ENCODE peak calls at places on chromosomes 2 and 18, in ten cellular contexts. One of them, this sample, is unnamed.

GRCh38 chr2:864501-865106 is 86.0 kb upstream of the SNTG2 start:
- DNase-seq in IMR-90: no peak
- DNase-seq in upper lobe of right lung: peak; percentile 45
- DNase-seq in fibroblast of lung: no peak
- DNase-seq in tibial artery: no peak
- DNase-seq in ovary: no peak
- DNase-seq in stomach: peak; percentile 13
- DNase-seq in neural progenitor cell: no peak
- DNase-seq in pancreas: no peak
- DNase-seq in A549: no peak
- DNase-seq in this sample: no peak

GRCh38 chr18:48419268-48420022 is 10.3 kb upstream of the ZBTB7C start:
- DNase-seq in IMR-90: no peak
- DNase-seq in pancreas: no peak
- DNase-seq in A549: no peak
- DNase-seq in upper lobe of right lung: no peak
- DNase-seq in ovary: no peak
- DNase-seq in fibroblast of lung: no peak
- DNase-seq in neural progenitor cell: no peak
- DNase-seq in tibial artery: no peak
- DNase-seq in stomach: no peak
- DNase-seq in this sample: no peak

GRCh38 chr2:9525266-9525665 is 30.4 kb downstream of the ADAM17 start:
- DNase-seq in stomach: no peak
- DNase-seq in pancreas: no peak
- DNase-seq in tibial artery: no peak
- DNase-seq in A549: no peak
- DNase-seq in fibroblast of lung: no peak
- DNase-seq in ovary: no peak
- DNase-seq in IMR-90: no peak
- DNase-seq in upper lobe of right lung: no peak
- DNase-seq in neural progenitor cell: no peak
- DNase-seq in this sample: no peak

GRCh38 chr2:206211657-206212255 is 52.1 kb downstream of the EEF1B2 start:
- DNase-seq in stomach: no peak
- DNase-seq in tibial artery: no peak
- DNase-seq in A549: no peak
- DNase-seq in neural progenitor cell: no peak
- DNase-seq in ovary: no peak
- DNase-seq in IMR-90: peak; percentile 22
- DNase-seq in pancreas: no peak
- DNase-seq in fibroblast of lung: peak; percentile 74
- DNase-seq in upper lobe of right lung: no peak
- DNase-seq in this sample: no peak

GRCh38 chr2:6855860-6856547 is 9.7 kb downstream of the CMPK2 start:
- DNase-seq in tibial artery: no peak
- DNase-seq in pancreas: no peak
- DNase-seq in neural progenitor cell: no peak
- DNase-seq in upper lobe of right lung: no peak
- DNase-seq in IMR-90: no peak
- DNase-seq in A549: no peak
- DNase-seq in ovary: no peak
- DNase-seq in fibroblast of lung: no peak
- DNase-seq in stomach: no peak
- DNase-seq in this sample: no peak

GRCh38 chr2:101759162-101759561 is 61.7 kb downstream of the MAP4K4 start:
- DNase-seq in IMR-90: peak; percentile 97
- DNase-seq in stomach: no peak
- DNase-seq in pancreas: no peak
- DNase-seq in neural progenitor cell: no peak
- DNase-seq in ovary: no peak
- DNase-seq in A549: peak; percentile 23
- DNase-seq in tibial artery: no peak
- DNase-seq in fibroblast of lung: peak; percentile 95
- DNase-seq in upper lobe of right lung: no peak
- DNase-seq in this sample: no peak

GRCh38 chr2:134391751-134392160 is 137.9 kb downstream of the MGAT5 start:
- DNase-seq in pancreas: no peak
- DNase-seq in stomach: no peak
- DNase-seq in ovary: no peak
- DNase-seq in fibroblast of lung: no peak
- DNase-seq in IMR-90: peak; percentile 36
- DNase-seq in tibial artery: no peak
- DNase-seq in A549: no peak
- DNase-seq in upper lobe of right lung: no peak
- DNase-seq in neural progenitor cell: no peak
- DNase-seq in this sample: no peak

GRCh38 chr2:15626967-15627366 is 35.3 kb downstream of the DDX1 start:
- DNase-seq in stomach: no peak
- DNase-seq in ovary: no peak
- DNase-seq in IMR-90: no peak
- DNase-seq in A549: no peak
- DNase-seq in neural progenitor cell: no peak
- DNase-seq in tibial artery: no peak
- DNase-seq in pancreas: no peak
- DNase-seq in upper lobe of right lung: no peak
- DNase-seq in fibroblast of lung: no peak
- DNase-seq in this sample: no peak

GRCh38 chr2:163231666-163232065 is 393.1 kb upstream of the KCNH7 start:
- DNase-seq in tibial artery: no peak
- DNase-seq in stomach: no peak
- DNase-seq in fibroblast of lung: no peak
- DNase-seq in neural progenitor cell: no peak
- DNase-seq in upper lobe of right lung: no peak
- DNase-seq in IMR-90: no peak
- DNase-seq in A549: no peak
- DNase-seq in ovary: no peak
- DNase-seq in pancreas: no peak
- DNase-seq in this sample: no peak

GRCh38 chr2:229714736-229715541 is 584 bp upstream of the DNER start:
- DNase-seq in tibial artery: no peak
- DNase-seq in stomach: peak; percentile 51
- DNase-seq in upper lobe of right lung: peak; percentile 80
- DNase-seq in A549: peak; percentile 48
- DNase-seq in fibroblast of lung: peak; percentile 66
- DNase-seq in ovary: peak; percentile 47
- DNase-seq in pancreas: peak; percentile 83
- DNase-seq in neural progenitor cell: peak; percentile 89
- DNase-seq in IMR-90: peak; percentile 55
- DNase-seq in this sample: no peak

GRCh38 chr2:7725132-7725849 is 808.1 kb downstream of the RNF144A start:
- DNase-seq in fibroblast of lung: peak; percentile 62
- DNase-seq in A549: no peak
- DNase-seq in pancreas: no peak
- DNase-seq in IMR-90: peak; percentile 26
- DNase-seq in neural progenitor cell: peak; percentile 46
- DNase-seq in tibial artery: no peak
- DNase-seq in upper lobe of right lung: no peak
- DNase-seq in stomach: no peak
- DNase-seq in ovary: peak; percentile 20
- DNase-seq in this sample: no peak

GRCh38 chr2:219124379-219125110 is 36.1 kb downstream of the NHEJ1 start:
- DNase-seq in upper lobe of right lung: no peak
- DNase-seq in pancreas: no peak
- DNase-seq in neural progenitor cell: no peak
- DNase-seq in stomach: no peak
- DNase-seq in fibroblast of lung: peak; percentile 80
- DNase-seq in ovary: no peak
- DNase-seq in A549: no peak
- DNase-seq in tibial artery: no peak
- DNase-seq in IMR-90: peak; percentile 64
- DNase-seq in this sample: no peak

GRCh38 chr2:13919981-13920382 is 712.5 kb upstream of the LRATD1 start:
- DNase-seq in A549: no peak
- DNase-seq in pancreas: no peak
- DNase-seq in stomach: no peak
- DNase-seq in tibial artery: no peak
- DNase-seq in ovary: no peak
- DNase-seq in fibroblast of lung: peak; percentile 2
- DNase-seq in neural progenitor cell: no peak
- DNase-seq in IMR-90: no peak
- DNase-seq in upper lobe of right lung: no peak
- DNase-seq in this sample: no peak

GRCh38 chr2:80303825-80304521 is 579 bp downstream of the LRRTM1 start:
- DNase-seq in tibial artery: no peak
- DNase-seq in fibroblast of lung: no peak
- DNase-seq in pancreas: peak; percentile 58
- DNase-seq in ovary: no peak
- DNase-seq in upper lobe of right lung: peak; percentile 60
- DNase-seq in A549: no peak
- DNase-seq in stomach: no peak
- DNase-seq in IMR-90: no peak
- DNase-seq in neural progenitor cell: peak; percentile 79
- DNase-seq in this sample: no peak

GRCh38 chr2:120515759-120516295 is 169.9 kb downstream of the INHBB start:
- DNase-seq in IMR-90: no peak
- DNase-seq in A549: no peak
- DNase-seq in upper lobe of right lung: no peak
- DNase-seq in ovary: no peak
- DNase-seq in stomach: no peak
- DNase-seq in pancreas: no peak
- DNase-seq in neural progenitor cell: no peak
- DNase-seq in tibial artery: no peak
- DNase-seq in fibroblast of lung: no peak
- DNase-seq in this sample: no peak

GRCh38 chr2:120512321-120512710 is 166.4 kb downstream of the INHBB start:
- DNase-seq in pancreas: peak; percentile 32
- DNase-seq in neural progenitor cell: no peak
- DNase-seq in tibial artery: no peak
- DNase-seq in ovary: no peak
- DNase-seq in IMR-90: no peak
- DNase-seq in stomach: no peak
- DNase-seq in A549: no peak
- DNase-seq in fibroblast of lung: no peak
- DNase-seq in upper lobe of right lung: no peak
- DNase-seq in this sample: no peak

GRCh38 chr2:120516323-120517314 is 170.7 kb downstream of the INHBB start:
- DNase-seq in tibial artery: no peak
- DNase-seq in upper lobe of right lung: no peak
- DNase-seq in pancreas: peak; percentile 21
- DNase-seq in fibroblast of lung: no peak
- DNase-seq in neural progenitor cell: no peak
- DNase-seq in A549: no peak
- DNase-seq in stomach: no peak
- DNase-seq in ovary: no peak
- DNase-seq in IMR-90: peak; percentile 3
- DNase-seq in this sample: no peak

GRCh38 chr2:120513776-120514357 is 167.9 kb downstream of the INHBB start:
- DNase-seq in IMR-90: no peak
- DNase-seq in stomach: no peak
- DNase-seq in A549: no peak
- DNase-seq in tibial artery: no peak
- DNase-seq in upper lobe of right lung: no peak
- DNase-seq in pancreas: peak; percentile 43
- DNase-seq in neural progenitor cell: no peak
- DNase-seq in fibroblast of lung: no peak
- DNase-seq in ovary: no peak
- DNase-seq in this sample: no peak

DNA sequence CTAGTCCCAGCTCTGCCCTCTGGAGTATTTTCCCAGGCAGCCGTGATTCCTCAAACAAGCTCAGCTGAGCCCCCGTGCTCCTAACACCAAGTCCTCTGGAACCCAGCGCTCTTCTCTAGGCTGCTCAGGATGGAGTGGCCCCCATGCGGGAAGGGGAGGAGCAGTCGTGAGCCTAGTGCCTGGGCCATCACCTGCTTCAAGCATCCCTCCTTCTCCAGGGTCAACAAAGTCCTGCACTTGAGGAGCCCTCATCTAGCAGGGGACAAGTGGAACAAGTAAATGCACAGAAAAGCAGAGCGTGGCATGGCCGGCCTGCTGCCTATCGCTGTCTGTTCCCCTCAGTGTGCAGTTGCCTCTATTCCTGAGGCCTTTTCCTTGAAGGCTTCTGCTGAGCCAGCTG is 168.6 kb downstream of the INHBB start:
- DNase-seq in IMR-90: no peak
- DNase-seq in fibroblast of lung: no peak
- DNase-seq in ovary: no peak
- DNase-seq in A549: no peak
- DNase-seq in pancreas: peak; percentile 34
- DNase-seq in tibial artery: no peak
- DNase-seq in neural progenitor cell: no peak
- DNase-seq in upper lobe of right lung: no peak
- DNase-seq in stomach: no peak
- DNase-seq in this sample: no peak
- TF ChIP-seq CTCF in IMR-90: no peak
- TF ChIP-seq CTCF in fibroblast of lung: no peak
- TF ChIP-seq CTCF in ovary: no peak
- TF ChIP-seq CTCF in A549: no peak
- TF ChIP-seq CTCF in pancreas: no peak
- TF ChIP-seq CTCF in tibial artery: no peak
- TF ChIP-seq CTCF in neural progenitor cell: no peak
- TF ChIP-seq CTCF in upper lobe of right lung: no peak
- TF ChIP-seq CTCF in stomach: no peak
- TF ChIP-seq CTCF in this sample: no peak

GRCh38 chr2:215431778-215432758 is 3.8 kb downstream of the FN1 start:
- DNase-seq in stomach: no peak
- DNase-seq in pancreas: no peak
- DNase-seq in ovary: no peak
- DNase-seq in IMR-90: no peak
- DNase-seq in A549: no peak
- DNase-seq in fibroblast of lung: peak; percentile 58
- DNase-seq in neural progenitor cell: no peak
- DNase-seq in tibial artery: no peak
- DNase-seq in upper lobe of right lung: no peak
- DNase-seq in this sample: no peak
- H3K27ac ChIP-seq in stomach: peak overlapping the region; percentile 18
- H3K27ac ChIP-seq in pancreas: no peak overlapping the region
- H3K27ac ChIP-seq in ovary: no peak overlapping the region
- H3K27ac ChIP-seq in IMR-90: peak overlapping the region; percentile 69
- H3K27ac ChIP-seq in A549: peak overlapping the region; percentile 15
- H3K27ac ChIP-seq in fibroblast of lung: peak overlapping the region; percentile 53
- H3K27ac ChIP-seq in neural progenitor cell: no peak overlapping the region
- H3K27ac ChIP-seq in tibial artery: peak overlapping the region; percentile 98
- H3K27ac ChIP-seq in upper lobe of right lung: no peak overlapping the region
- H3K27ac ChIP-seq in this sample: no peak overlapping the region

GRCh38 chr18:50170004-50170403 is 24.9 kb downstream of the MYO5B start:
- DNase-seq in ovary: no peak
- DNase-seq in neural progenitor cell: peak; percentile 12
- DNase-seq in IMR-90: no peak
- DNase-seq in A549: no peak
- DNase-seq in upper lobe of right lung: no peak
- DNase-seq in fibroblast of lung: no peak
- DNase-seq in pancreas: no peak
- DNase-seq in tibial artery: no peak
- DNase-seq in stomach: no peak
- DNase-seq in this sample: no peak
- TF ChIP-seq CTCF in ovary: no peak
- TF ChIP-seq CTCF in neural progenitor cell: peak; percentile 25
- TF ChIP-seq CTCF in IMR-90: no peak
- TF ChIP-seq CTCF in A549: no peak
- TF ChIP-seq CTCF in upper lobe of right lung: no peak
- TF ChIP-seq CTCF in fibroblast of lung: no peak
- TF ChIP-seq CTCF in pancreas: no peak
- TF ChIP-seq CTCF in tibial artery: no peak
- TF ChIP-seq CTCF in stomach: no peak
- TF ChIP-seq CTCF in this sample: no peak

DNA sequence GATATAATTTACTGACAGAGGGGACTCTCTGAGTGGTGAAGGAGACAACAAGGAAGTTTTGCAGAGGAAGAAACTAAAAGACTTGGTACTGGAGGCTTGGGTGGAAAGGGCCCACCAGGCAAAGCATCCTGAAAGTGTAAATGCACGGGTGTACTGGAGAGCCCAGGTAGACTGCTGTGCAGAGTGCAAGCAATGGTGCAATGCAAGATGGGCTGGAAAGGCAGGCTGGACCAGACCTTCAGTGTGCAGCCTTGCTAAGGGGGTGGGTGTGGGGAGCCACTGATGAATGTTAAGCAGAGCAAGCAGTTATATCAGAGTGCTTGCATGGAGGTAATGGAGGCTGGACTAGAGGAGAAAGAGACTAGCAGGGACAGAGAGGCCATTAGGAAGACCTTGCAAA is 10.7 kb downstream of the C2orf74 start:
- DNase-seq in upper lobe of right lung: no peak
- DNase-seq in ovary: no peak
- DNase-seq in pancreas: no peak
- DNase-seq in neural progenitor cell: no peak
- DNase-seq in A549: no peak
- DNase-seq in IMR-90: no peak
- DNase-seq in stomach: no peak
- DNase-seq in tibial artery: no peak
- DNase-seq in fibroblast of lung: no peak
- DNase-seq in this sample: no peak
- H3K27ac ChIP-seq in upper lobe of right lung: no peak overlapping the region
- H3K27ac ChIP-seq in ovary: no peak overlapping the region
- H3K27ac ChIP-seq in pancreas: no peak overlapping the region
- H3K27ac ChIP-seq in neural progenitor cell: no peak overlapping the region
- H3K27ac ChIP-seq in A549: no peak overlapping the region
- H3K27ac ChIP-seq in IMR-90: no peak overlapping the region
- H3K27ac ChIP-seq in stomach: no peak overlapping the region
- H3K27ac ChIP-seq in tibial artery: no peak overlapping the region
- H3K27ac ChIP-seq in fibroblast of lung: no peak overlapping the region
- H3K27ac ChIP-seq in this sample: no peak overlapping the region